ENCODE peak calls at places on chromosomes 7 and 10, in seven cellular contexts. A is stimulated activated CD8-positive, alpha-beta memory T cell treated with anti-CD3 and anti-CD28 coated beads, Interleukin-12 subunit alpha, Interleukin-12 subunit beta, amount 100 ng/mL, for 4 hours; W is ureter; N is NCI-H1092 treated with DMSO at 0.1 percent for 48 hours; H is PC-3; P is ovary; E is NCI-H82. C is an unnamed sample.

GRCh38 chr7:85102813-85103350 is 84.0 kb downstream of the SEMA3D start:
- DNase-seq in A (no peak), W (no peak), N (no peak), H (peak; percentile 60), P (no peak), E (no peak), C (no peak)

GRCh38 chr10:25843551-25844170 is 90.4 kb upstream of the MYO3A start:
- DNase-seq in A (no peak), W (no peak), N (no peak), H (no peak), P (no peak), E (no peak), C (no peak)

GRCh38 chr7:130844811-130845580 is 111.0 kb upstream of the KLF14 start:
- DNase-seq in A (no peak), W (no peak), N (no peak), H (peak; percentile 79), P (no peak), E (no peak), C (peak; percentile 74)

GRCh38 chr10:126504051-126504760 is 115.9 kb upstream of the ADAM12 start:
- DNase-seq in A (no peak), W (peak; percentile 45), N (peak; percentile 24), H (peak; percentile 84), P (peak; percentile 37), E (peak; percentile 73), C (peak; percentile 30)

GRCh38 chr10:35058134-35058533 is 32.0 kb downstream of the CUL2 start:
- DNase-seq in A (no peak), W (no peak), N (no peak), H (peak; percentile 100), P (no peak), E (no peak), C (peak; percentile 73)

GRCh38 chr7:129865932-129866214 is 86.9 kb downstream of the UBE2H start:
- DNase-seq in A (no peak), W (no peak), N (no peak), H (no peak), P (no peak), E (peak; percentile 26), C (no peak)

GRCh38 chr10:97139651-97140283 is 46.0 kb downstream of the SLIT1 start:
- DNase-seq in A (no peak), W (no peak), N (no peak), H (no peak), P (no peak), E (no peak), C (no peak)

GRCh38 chr7:22858640-22859561 is 36.3 kb upstream of the TOMM7 start:
- DNase-seq in A (no peak), W (no peak), N (no peak), H (peak; percentile 85), P (no peak), E (peak; percentile 26), C (peak; percentile 98)

GRCh38 chr10:97445722-97446639 is at the start of the genes EXOSC1 and ZDHHC16:
- DNase-seq in A (peak; percentile 85), W (peak; percentile 91), N (peak; percentile 90), H (peak; percentile 94), P (peak; percentile 90), E (peak; percentile 96), C (peak; percentile 96)

GRCh38 chr10:17353568-17353967 is 100.8 kb downstream of the ST8SIA6 start:
- DNase-seq in A (no peak), W (no peak), N (no peak), H (peak; percentile 81), P (no peak), E (no peak), C (peak; percentile 79)

GRCh38 chr7:68963547-68963946 is 634.7 kb upstream of the AUTS2 start:
- DNase-seq in A (no peak), W (no peak), N (no peak), H (no peak), P (no peak), E (peak; percentile 60), C (no peak)

GRCh38 chr7:47600199-47601118 is 18.5 kb upstream of the TNS3 start:
- DNase-seq in A (no peak), W (no peak), N (no peak), H (peak; percentile 85), P (no peak), E (no peak), C (peak; percentile 81)

GRCh38 chr10:42874713-42875387 is 92.3 kb downstream of the BMS1 start:
- DNase-seq in A (no peak), W (peak; percentile 39), N (no peak), H (no peak), P (no peak), E (no peak), C (no peak)